ENCODE peak calls at places on chromosomes 7 and 10, in five cellular contexts. Y is cardiac muscle cell, V is Karpas-422, I is right lobe of liver, O is psoas muscle. W is an unnamed sample.

GRCh38 chr10:104614245-104614831 is 26.8 kb upstream of the SORCS3 start:
- DNase-seq in O (no peak), V (peak; percentile 74), Y (peak; percentile 15), I (no peak), W (peak; percentile 46)

GRCh38 chr7:25789701-25790240 is 362.2 kb upstream of the NFE2L3 start:
- DNase-seq in Y (no peak), O (no peak), V (peak; percentile 11), I (no peak), W (no peak)

GRCh38 chr7:158779061-158779992 is 50.0 kb downstream of the ESYT2 start:
- DNase-seq in Y (peak; percentile 41), V (no peak), O (no peak), I (no peak), W (no peak)

GRCh38 chr7:30782690-30783089 is 11.5 kb downstream of the MINDY4 start:
- DNase-seq in O (no peak), Y (no peak), I (no peak), V (no peak), W (no peak)

GRCh38 chr7:112201421-112201820 is 4.8 kb downstream of the DOCK4 start:
- DNase-seq in Y (peak; percentile 42), O (no peak), V (no peak), I (no peak), W (no peak)

GRCh38 chr10:95571390-95571789 is 10.2 kb upstream of the SORBS1 start:
- DNase-seq in O (no peak), Y (peak; percentile 4), V (no peak), I (no peak), W (no peak)

GRCh38 chr7:149866817-149867447 is 6.8 kb upstream of the ATP6V0E2 start:
- DNase-seq in Y (peak; percentile 93), V (no peak), I (peak; percentile 42), O (no peak), W (no peak)

GRCh38 chr7:8442814-8443304 is 9.4 kb downstream of the NXPH1 start:
- DNase-seq in I (peak; percentile 54), O (peak; percentile 39), V (no peak), Y (peak; percentile 42), W (no peak)

GRCh38 chr10:1611936-1612550 is 125.3 kb downstream of the ADARB2 start:
- DNase-seq in O (no peak), Y (no peak), V (no peak), I (no peak), W (no peak)

GRCh38 chr7:77498659-77499379 is 38.3 kb upstream of the PTPN12 start:
- DNase-seq in I (no peak), Y (no peak), V (no peak), O (no peak), W (peak; percentile 70)

GRCh38 chr7:158581440-158582088 is 6.1 kb downstream of the PTPRN2 start:
- DNase-seq in V (peak; percentile 49), O (no peak), Y (no peak), I (no peak), W (no peak)

DNA sequence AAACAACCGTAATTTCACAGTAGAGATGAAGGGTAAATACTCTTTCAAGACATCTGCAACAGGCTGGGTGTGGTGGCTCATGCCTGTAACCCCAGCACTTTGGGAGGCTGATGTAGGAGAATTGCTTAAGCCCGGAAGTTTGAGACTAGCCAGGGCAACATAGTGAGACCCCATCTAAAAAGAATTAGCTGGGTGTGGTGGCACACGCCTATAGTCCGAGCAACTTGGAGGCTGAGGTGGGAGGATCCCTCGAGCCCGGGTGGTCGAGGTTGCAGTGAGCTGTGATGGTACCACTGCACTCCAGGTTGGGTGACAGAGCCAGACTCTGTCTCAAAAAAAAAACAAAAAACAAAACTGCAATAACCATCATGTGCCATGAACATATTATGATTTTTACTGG is 71.8 kb downstream of the PFKFB3 start:
- DNase-seq in V (no peak), O (no peak), I (no peak), Y (no peak), W (no peak)
- H3K4me3 ChIP-seq in V (no peak overlapping the region), O (no peak overlapping the region), I (no peak overlapping the region), Y (no peak overlapping the region), W (no peak overlapping the region)

DNA sequence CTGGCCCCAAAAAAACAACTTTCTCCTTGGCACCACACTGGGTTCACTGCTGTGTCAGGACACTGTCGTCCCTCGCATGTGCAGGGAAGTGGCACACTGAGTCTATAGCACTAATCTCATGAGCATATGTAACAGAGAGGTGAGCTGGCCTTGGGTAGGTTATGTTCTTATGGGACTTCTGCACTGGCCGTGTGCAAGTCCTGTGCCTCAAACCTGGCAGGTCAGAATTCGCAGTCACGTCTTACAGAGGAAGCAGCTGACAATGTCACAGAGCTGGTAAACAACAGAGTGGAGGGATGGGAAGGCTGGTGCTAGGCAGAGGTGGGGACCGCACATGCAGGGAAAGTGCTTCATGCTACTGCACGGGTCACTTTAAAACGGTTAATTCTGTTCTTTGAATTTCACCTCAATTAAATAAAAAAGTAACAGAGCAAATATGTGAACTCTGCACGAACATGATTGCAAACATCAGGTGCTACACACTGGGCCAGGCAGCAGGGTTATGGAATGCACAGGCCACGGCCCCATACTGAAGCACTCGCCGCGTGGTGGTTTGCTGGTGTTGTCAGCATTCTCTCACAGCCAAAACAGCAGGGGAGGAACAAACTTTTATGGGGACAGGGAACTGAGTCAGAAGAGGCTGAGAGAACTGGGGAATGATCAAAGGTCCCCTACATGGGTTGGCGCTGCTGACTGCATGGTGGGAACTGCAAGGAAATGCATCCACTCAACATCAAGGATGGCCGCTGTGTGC is 54.2 kb downstream of the VOPP1 start:
- DNase-seq in O (no peak), Y (no peak), I (no peak), V (no peak), W (no peak)
- H3K4me3 ChIP-seq in O (no peak overlapping the region), Y (no peak overlapping the region), I (no peak overlapping the region), V (no peak overlapping the region), W (no peak overlapping the region)

DNA sequence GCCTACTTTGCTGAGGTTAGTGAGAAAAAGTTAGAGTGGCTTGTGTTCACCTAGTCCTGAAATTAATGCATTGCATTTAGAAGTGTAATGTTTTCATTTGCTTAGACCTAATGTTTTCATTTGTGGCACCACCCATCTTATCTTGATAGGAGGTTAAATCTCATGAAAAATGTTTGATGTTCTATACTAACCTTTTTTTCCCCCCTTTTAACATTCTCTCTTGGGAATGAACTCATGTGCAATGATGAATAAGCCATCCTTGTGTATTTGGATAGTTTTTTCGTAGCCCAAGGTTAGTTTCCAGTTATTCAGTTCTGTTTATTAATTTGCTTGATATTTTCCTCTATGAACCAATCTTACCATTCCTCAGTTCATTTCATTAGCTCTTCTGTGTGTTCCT is 2.8 kb downstream of the FHIP2A start:
- DNase-seq in Y (no peak), I (no peak), O (no peak), V (no peak), W (no peak)
- H3K4me3 ChIP-seq in Y (peak overlapping the region; percentile 0), I (no peak overlapping the region), O (peak overlapping the region; percentile 93), V (no peak overlapping the region), W (no peak overlapping the region)

DNA sequence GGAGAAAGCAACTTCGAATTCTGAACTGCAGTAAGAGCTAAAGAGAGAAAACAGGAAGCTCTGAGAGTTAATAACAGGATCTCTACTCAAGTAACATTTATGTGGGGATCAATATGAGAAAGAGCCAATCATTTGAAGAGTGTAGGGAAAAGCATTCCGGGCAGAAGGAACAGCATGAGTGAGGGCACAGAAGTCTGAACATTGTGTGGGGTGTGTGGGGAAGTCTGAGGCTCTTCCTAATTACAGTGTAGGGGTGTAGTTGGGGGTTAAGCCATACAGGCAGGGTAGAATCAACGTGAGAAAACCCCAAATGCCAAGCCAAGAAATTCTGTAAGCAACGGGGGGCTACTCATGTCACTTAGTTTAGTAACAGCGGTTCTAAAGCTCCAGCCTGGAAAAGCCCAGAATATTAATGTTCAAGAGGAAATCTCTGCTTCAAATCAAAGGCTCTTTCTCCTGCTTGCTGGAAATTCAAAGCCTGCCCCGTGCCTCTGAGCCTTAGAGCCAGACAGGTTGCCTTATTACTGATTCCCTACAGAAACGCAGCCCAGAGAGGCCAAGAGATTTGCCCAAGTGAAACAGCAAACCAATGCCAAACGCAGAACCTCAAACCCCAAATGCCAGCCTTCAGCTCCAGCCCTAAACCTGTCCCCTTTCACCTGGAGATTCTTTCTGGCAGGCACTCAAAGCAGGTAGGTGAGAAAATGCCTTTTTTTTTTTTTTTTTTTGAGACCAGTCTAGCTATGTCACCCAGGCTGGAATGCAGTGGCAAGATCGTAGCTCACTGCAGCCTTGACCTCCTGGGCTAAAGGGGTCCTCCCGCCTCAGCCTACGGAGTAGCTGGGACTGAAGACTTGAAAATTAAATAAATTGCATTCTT is 36.1 kb downstream of the DNAJB12 start:
- DNase-seq in I (no peak), Y (no peak), O (no peak), V (no peak), W (no peak)
- H3K4me3 ChIP-seq in I (peak overlapping the region; percentile 53), Y (no peak overlapping the region), O (peak overlapping the region; percentile 56), V (peak overlapping the region; percentile 70), W (peak overlapping the region; percentile 59)

W was measured in MM.1S.